ENCODE peak calls at places on chromosomes 1 and 21, in ten cellular contexts. U is Karpas-422; F is activated naive CD8-positive, alpha-beta T cell treated with anti-CD3 and anti-CD28 coated beads for 36 hours; K is left ventricle myocardium inferior; L is stimulated activated CD4-positive, alpha-beta T cell treated with anti-CD3 and anti-CD28 coated beads, TNF-alpha, amount 100 ng/mL, for 1 hour; N is T follicular helper cell; Y is KBM-7; Z is activated T-helper 9 cell treated with anti-CD3 and anti-CD28 coated beads, Interleukin-2, amount 50 U/mL, for 16 hours; C is B cell; S is effector memory CD8-positive, alpha-beta T cell. P is an unnamed sample.

GRCh38 chr1:77655431-77655974 is 27.0 kb downstream of the ZZZ3 start:
- DNase-seq in U (no peak), F (no peak), K (no peak), L (no peak), N (no peak), Y (no peak), Z (no peak), C (no peak), S (no peak), P (no peak)

GRCh38 chr1:242030071-242030470 is 31.2 kb upstream of the MAP1LC3C start:
- DNase-seq in U (no peak), F (no peak), K (no peak), L (no peak), N (no peak), Y (no peak), Z (no peak), C (no peak), S (no peak), P (no peak)

GRCh38 chr1:43007377-43008105 is 48.9 kb upstream of the SLC2A1 start:
- DNase-seq in U (no peak), F (no peak), K (no peak), L (no peak), N (no peak), Y (no peak), Z (no peak), C (no peak), S (no peak), P (no peak)

GRCh38 chr1:63022319-63022718 is 238.4 kb downstream of the ATG4C start:
- DNase-seq in U (no peak), F (no peak), K (no peak), L (no peak), N (no peak), Y (no peak), Z (no peak), C (no peak), S (no peak), P (no peak)

GRCh38 chr1:172726740-172727139 is 67.8 kb downstream of the FASLG start:
- DNase-seq in U (no peak), F (no peak), K (no peak), L (no peak), N (no peak), Y (peak), Z (no peak), C (no peak), S (no peak), P (no peak)

GRCh38 chr21:37915516-37915915 is 741 bp downstream of the KCNJ6 start:
- DNase-seq in U (no peak), F (no peak), K (no peak), L (no peak), N (no peak), Y (no peak), Z (no peak), C (no peak), S (no peak), P (no peak)

GRCh38 chr1:183385746-183386145 is 32.4 kb downstream of the NMNAT2 start:
- DNase-seq in U (no peak), F (no peak), K (no peak), L (no peak), N (no peak), Y (no peak), Z (no peak), C (no peak), S (no peak), P (no peak)

GRCh38 chr1:228785366-228786085 is 50.2 kb downstream of the RHOU start:
- DNase-seq in U (no peak), F (no peak), K (no peak), L (no peak), N (no peak), Y (no peak), Z (no peak), C (no peak), S (no peak), P (no peak)

GRCh38 chr1:19044975-19045831 is 88.7 kb upstream of the IFFO2 start:
- DNase-seq in U (no peak), F (no peak), K (no peak), L (no peak), N (no peak), Y (no peak), Z (no peak), C (no peak), S (peak), P (no peak)

GRCh38 chr1:211323156-211324063 is 3.2 kb upstream of the TRAF5 start:
- DNase-seq in U (peak), F (peak), K (no peak), L (peak), N (peak), Y (peak), Z (peak), C (peak), S (peak), P (peak)

GRCh38 chr1:231590453-231591198 is 36.0 kb upstream of the DISC1 start:
- DNase-seq in U (peak), F (no peak), K (peak), L (no peak), N (peak), Y (peak), Z (no peak), C (peak), S (no peak), P (peak)

GRCh38 chr1:155389831-155390230 is 69.1 kb downstream of the RUSC1 start:
- DNase-seq in U (no peak), F (no peak), K (no peak), L (no peak), N (no peak), Y (no peak), Z (no peak), C (no peak), S (no peak), P (no peak)

GRCh38 chr1:58932820-58933598 is 149.2 kb upstream of the JUN start:
- DNase-seq in U (no peak), F (no peak), K (no peak), L (no peak), N (no peak), Y (no peak), Z (no peak), C (no peak), S (no peak), P (peak)